ENCODE peak calls at places on chromosomes 16 and 17, in nine cellular contexts. K is mesothelial cell of epicardium; N is stimulated activated CD4-positive, alpha-beta T cell treated with anti-CD3 and anti-CD28 coated beads, Interleukin-2, amount 100 ng/mL, for 24 hours; D is astrocyte of the spinal cord; A is COR-L47; F is BJ; E is EH; X is cardiac fibroblast; G is pulmonary artery endothelial cell. B is an unnamed sample.

GRCh38 chr17:39643271-39643670 is 6.3 kb downstream of the STARD3 start:
- DNase-seq in K (no peak), N (no peak), D (peak; percentile 34), A (no peak), F (no peak), E (peak; percentile 61), X (peak; percentile 25), G (no peak), B (no peak)

GRCh38 chr17:9837551-9838471 is 12.1 kb downstream of the GLP2R start:
- DNase-seq in K (no peak), N (no peak), D (peak; percentile 64), A (no peak), F (peak; percentile 49), E (peak; percentile 90), X (peak; percentile 65), G (no peak), B (peak; percentile 98)

GRCh38 chr16:7303677-7304200 is 28.9 kb upstream of the RBFOX1 start:
- DNase-seq in K (no peak), N (no peak), D (no peak), A (no peak), F (no peak), E (no peak), X (no peak), G (no peak), B (no peak)

GRCh38 chr16:15919331-15919730 is 30.1 kb upstream of the ABCC1 start:
- DNase-seq in K (no peak), N (no peak), D (no peak), A (no peak), F (no peak), E (peak; percentile 35), X (peak; percentile 34), G (no peak), B (no peak)

GRCh38 chr16:74625500-74626350 is 18.8 kb upstream of the GLG1 start:
- DNase-seq in K (no peak), N (no peak), D (no peak), A (no peak), F (no peak), E (no peak), X (no peak), G (no peak), B (no peak)

GRCh38 chr16:46884513-46885293 is 541 bp downstream of the GPT2 start:
- DNase-seq in K (peak; percentile 44), N (peak; percentile 23), D (no peak), A (no peak), F (no peak), E (peak; percentile 11), X (peak; percentile 28), G (no peak), B (peak; percentile 17)

GRCh38 chr17:5644065-5644464 is 59.8 kb upstream of the NLRP1 start:
- DNase-seq in K (no peak), N (no peak), D (no peak), A (no peak), F (no peak), E (no peak), X (no peak), G (no peak), B (no peak)

GRCh38 chr17:51860934-51861561 is 297.5 kb downstream of the CA10 start:
- DNase-seq in K (no peak), N (no peak), D (no peak), A (peak; percentile 0), F (no peak), E (no peak), X (peak; percentile 18), G (no peak), B (no peak)

GRCh38 chr16:54402270-54402669 is 115.7 kb upstream of the IRX3 start:
- DNase-seq in K (no peak), N (no peak), D (no peak), A (no peak), F (no peak), E (peak; percentile 85), X (no peak), G (no peak), B (no peak)

GRCh38 chr17:45234641-45235040 is 13.0 kb downstream of the FMNL1 start:
- DNase-seq in K (no peak), N (no peak), D (no peak), A (peak; percentile 68), F (no peak), E (no peak), X (no peak), G (no peak), B (no peak)

GRCh38 chr17:40516581-40517285 is 15.3 kb upstream of the TNS4 start:
- DNase-seq in K (no peak), N (peak; percentile 57), D (peak; percentile 59), A (no peak), F (no peak), E (peak; percentile 62), X (peak; percentile 48), G (no peak), B (peak; percentile 48)

GRCh38 chr16:80460988-80461387 is 79.8 kb upstream of the DYNLRB2 start:
- DNase-seq in K (no peak), N (no peak), D (no peak), A (no peak), F (no peak), E (no peak), X (no peak), G (no peak), B (no peak)

GRCh38 chr17:2688351-2689342 is 22.9 kb downstream of the CLUH start:
- DNase-seq in K (no peak), N (no peak), D (peak; percentile 10), A (no peak), F (no peak), E (peak; percentile 13), X (no peak), G (no peak), B (no peak)

GRCh38 chr17:55238931-55239297 is 25.8 kb upstream of the HLF start:
- DNase-seq in K (no peak), N (no peak), D (no peak), A (peak; percentile 62), F (no peak), E (peak; percentile 3), X (no peak), G (no peak), B (no peak)

GRCh38 chr16:87178977-87179376 is 138.2 kb downstream of the C16orf95 start:
- DNase-seq in K (no peak), N (no peak), D (peak; percentile 54), A (no peak), F (no peak), E (peak; percentile 68), X (peak; percentile 88), G (peak; percentile 81), B (peak; percentile 62)

GRCh38 chr17:43477832-43478634 is 5.7 kb upstream of the DHX8 start:
- DNase-seq in K (no peak), N (no peak), D (no peak), A (no peak), F (no peak), E (peak; percentile 24), X (no peak), G (no peak), B (no peak)

GRCh38 chr16:26816885-26817571 is 249.7 kb upstream of the C16orf82 start:
- DNase-seq in K (no peak), N (no peak), D (peak; percentile 23), A (no peak), F (no peak), E (peak; percentile 6), X (peak; percentile 33), G (no peak), B (peak; percentile 3)

GRCh38 chr16:11619327-11619851 is 32.7 kb upstream of the LITAF start:
- DNase-seq in K (no peak), N (no peak), D (no peak), A (no peak), F (no peak), E (peak; percentile 25), X (no peak), G (no peak), B (no peak)

GRCh38 chr16:73365010-73365409 is 317.1 kb upstream of the ZFHX3 start:
- DNase-seq in K (peak; percentile 87), N (no peak), D (no peak), A (peak; percentile 50), F (no peak), E (peak; percentile 18), X (no peak), G (no peak), B (peak; percentile 44)

GRCh38 chr16:68005786-68006286 is 6.6 kb upstream of the DPEP2 start:
- DNase-seq in K (no peak), N (no peak), D (peak; percentile 19), A (no peak), F (no peak), E (no peak), X (no peak), G (peak; percentile 71), B (peak; percentile 73)

GRCh38 chr16:70688266-70688742 is 2.5 kb upstream of the MTSS2 start:
- DNase-seq in K (no peak), N (no peak), D (no peak), A (no peak), F (no peak), E (peak; percentile 82), X (peak; percentile 33), G (no peak), B (peak; percentile 86)